ENCODE peak calls at places on chromosomes 2 and 18, in five cellular contexts. A is sciatic nerve, Y is HTR-8/SVneo, E is left ventricle myocardium superior, S is AG08395. U is an unnamed sample.
A peak's percentile ranks its signal among the peaks of the same experiment; 100 is the strongest.

GRCh38 chr2:42140501-42140900 is 28.7 kb upstream of the EML4 start:
- DNase-seq in E (no peak), A (no peak), Y (no peak), S (no peak), U (no peak)

GRCh38 chr2:44137872-44138551 is 30.7 kb upstream of the PPM1B start:
- DNase-seq in S (no peak), Y (no peak), E (no peak), A (no peak), U (no peak)

GRCh38 chr2:8514748-8515389 is 167.0 kb upstream of the ID2 start:
- DNase-seq in S (no peak), Y (no peak), A (no peak), E (no peak), U (no peak)

GRCh38 chr2:189601043-189601442 is 20.5 kb upstream of the SLC40A1 start:
- DNase-seq in S (no peak), A (no peak), Y (peak; percentile 54), E (no peak), U (peak; percentile 54)

GRCh38 chr2:152483276-152483996 is 148.5 kb downstream of the FMNL2 start:
- DNase-seq in E (peak; percentile 20), S (no peak), Y (no peak), A (no peak), U (no peak)

GRCh38 chr18:34660572-34660971 is 49.5 kb upstream of the DTNA start:
- DNase-seq in A (no peak), E (no peak), Y (no peak), S (no peak), U (no peak)

GRCh38 chr2:123913266-123913810 is 111.7 kb upstream of the CNTNAP5 start:
- DNase-seq in E (no peak), Y (no peak), S (no peak), A (no peak), U (no peak)

GRCh38 chr2:120703330-120703994 is 32.2 kb upstream of the GLI2 start:
- DNase-seq in A (no peak), E (no peak), Y (no peak), S (peak; percentile 42), U (peak; percentile 79)

GRCh38 chr2:8886876-8887275 is 49.5 kb upstream of the KIDINS220 start:
- DNase-seq in E (no peak), S (no peak), Y (no peak), A (no peak), U (no peak)

GRCh38 chr2:205757271-205757670 is 75.0 kb downstream of the NRP2 start:
- DNase-seq in A (no peak), E (no peak), Y (no peak), S (no peak), U (no peak)

GRCh38 chr18:33355756-33356155 is 84.8 kb downstream of the CCDC178 start:
- DNase-seq in Y (no peak), S (no peak), E (no peak), A (no peak), U (no peak)

GRCh38 chr2:238139141-238139840 is 823 bp downstream of the KLHL30 start:
- DNase-seq in A (no peak), S (no peak), Y (no peak), E (peak; percentile 65), U (no peak)

GRCh38 chr18:75010260-75010659 is 198.7 kb downstream of the PTGR3 start:
- DNase-seq in A (no peak), S (no peak), Y (no peak), E (no peak), U (no peak)

GRCh38 chr2:231235217-231235616 is 36.8 kb downstream of the ARMC9 start:
- DNase-seq in E (no peak), Y (no peak), A (no peak), S (no peak), U (no peak)

GRCh38 chr18:7576685-7577084 is 9.6 kb downstream of the PTPRM start:
- DNase-seq in E (no peak), Y (no peak), S (peak; percentile 51), A (no peak), U (no peak)

GRCh38 chr2:73293534-73294171 is at the start of gene EGR4:
- DNase-seq in A (no peak), Y (peak; percentile 82), S (peak; percentile 79), E (peak; percentile 56), U (peak; percentile 84)

GRCh38 chr2:26567534-26567933 is 73.6 kb downstream of the CIB4 start:
- DNase-seq in E (no peak), A (no peak), S (no peak), Y (no peak), U (no peak)

U was measured in H4.